ENCODE peak calls at places on chromosomes 2 and 18, in nine cellular contexts. C is NCI-H2081, T is HCT116, G is brain microvascular endothelial cell, K is OCI-LY7, U is psoas muscle, P is retina, X is left cardiac atrium, E is heart left ventricle. Z is an unnamed sample.

GRCh38 chr2:163601377-163601776 is 134.4 kb downstream of the FIGN start:
- DNase-seq in C (no peak), T (no peak), G (peak; percentile 57), K (no peak), U (no peak), P (no peak), X (no peak), E (no peak), Z (no peak)

GRCh38 chr18:51337406-51337805 is 139.9 kb upstream of the MEX3C start:
- DNase-seq in C (no peak), T (no peak), G (peak; percentile 24), K (no peak), U (no peak), P (no peak), X (no peak), E (no peak), Z (no peak)

GRCh38 chr2:67649331-67650071 is 252.4 kb downstream of the ETAA1 start:
- DNase-seq in C (peak; percentile 64), T (no peak), G (no peak), K (no peak), U (peak; percentile 25), P (peak; percentile 36), X (peak; percentile 31), E (peak; percentile 55), Z (no peak)

GRCh38 chr2:160252278-160252887 is 52.3 kb upstream of the ITGB6 start:
- DNase-seq in C (no peak), T (peak; percentile 34), G (no peak), K (peak; percentile 11), U (no peak), P (no peak), X (no peak), E (no peak), Z (no peak)

GRCh38 chr2:63840081-63840784 is 1.5 kb upstream of the UGP2 start:
- DNase-seq in C (peak; percentile 71), T (no peak), G (no peak), K (peak; percentile 86), U (no peak), P (no peak), X (no peak), E (no peak), Z (no peak)

GRCh38 chr2:46849741-46850474 is 65.7 kb downstream of the MCFD2 start:
- DNase-seq in C (no peak), T (no peak), G (peak; percentile 95), K (no peak), U (no peak), P (peak; percentile 41), X (peak; percentile 80), E (peak; percentile 85), Z (no peak)

GRCh38 chr2:53104263-53104662 is 663.3 kb upstream of the CHAC2 start:
- DNase-seq in C (no peak), T (peak; percentile 68), G (peak; percentile 57), K (no peak), U (no peak), P (no peak), X (no peak), E (no peak), Z (no peak)

GRCh38 chr2:8714283-8714682 is 32.4 kb downstream of the ID2 start:
- DNase-seq in C (no peak), T (no peak), G (no peak), K (no peak), U (no peak), P (no peak), X (peak; percentile 61), E (no peak), Z (no peak)

GRCh38 chr18:57813245-57813644 is 10.1 kb upstream of the ATP8B1 start:
- DNase-seq in C (no peak), T (peak; percentile 31), G (peak; percentile 94), K (no peak), U (no peak), P (no peak), X (no peak), E (no peak), Z (no peak)

GRCh38 chr2:221285156-221285555 is 286.9 kb downstream of the EPHA4 start:
- DNase-seq in C (no peak), T (no peak), G (no peak), K (no peak), U (no peak), P (no peak), X (no peak), E (no peak), Z (no peak)

GRCh38 chr2:219459460-219460311 is 25.0 kb downstream of the SPEG start:
- DNase-seq in C (peak; percentile 26), T (no peak), G (peak; percentile 29), K (peak; percentile 55), U (peak; percentile 69), P (peak; percentile 83), X (peak; percentile 70), E (peak; percentile 78), Z (no peak)